ENCODE peak calls at places on chromosome 5, in nine cellular contexts. One of them, this sample, is unnamed.

GRCh38 chr5:145872486-145872885 is 328 bp downstream of the GRXCR2 start:
- DNase-seq in K562: no peak
- DNase-seq in AG10803: no peak
- DNase-seq in brain microvascular endothelial cell: no peak
- DNase-seq in CD8-positive, alpha-beta T cell: no peak
- DNase-seq in endothelial cell: no peak
- DNase-seq in colonic mucosa: peak; percentile 77
- DNase-seq in cardiac muscle cell: no peak
- DNase-seq in activated B cell treated with CpG ODN at 0.5 μM for 24 hours: no peak
- DNase-seq in this sample: no peak

GRCh38 chr5:163104496-163104895 is 332.9 kb upstream of the CCNG1 start:
- DNase-seq in K562: no peak
- DNase-seq in AG10803: no peak
- DNase-seq in brain microvascular endothelial cell: no peak
- DNase-seq in CD8-positive, alpha-beta T cell: no peak
- DNase-seq in endothelial cell: peak; percentile 44
- DNase-seq in colonic mucosa: no peak
- DNase-seq in cardiac muscle cell: no peak
- DNase-seq in activated B cell treated with CpG ODN at 0.5 μM for 24 hours: no peak
- DNase-seq in this sample: no peak

GRCh38 chr5:92991681-92992472 is 589.1 kb downstream of the NR2F1-AS1 start:
- DNase-seq in K562: no peak
- DNase-seq in AG10803: no peak
- DNase-seq in brain microvascular endothelial cell: peak; percentile 32
- DNase-seq in CD8-positive, alpha-beta T cell: no peak
- DNase-seq in endothelial cell: no peak
- DNase-seq in colonic mucosa: no peak
- DNase-seq in cardiac muscle cell: peak; percentile 25
- DNase-seq in activated B cell treated with CpG ODN at 0.5 μM for 24 hours: no peak
- DNase-seq in this sample: no peak

GRCh38 chr5:60395712-60396329 is 304.1 kb downstream of the DEPDC1B start:
- DNase-seq in K562: no peak
- DNase-seq in AG10803: no peak
- DNase-seq in brain microvascular endothelial cell: no peak
- DNase-seq in CD8-positive, alpha-beta T cell: no peak
- DNase-seq in endothelial cell: no peak
- DNase-seq in colonic mucosa: no peak
- DNase-seq in cardiac muscle cell: peak; percentile 2
- DNase-seq in activated B cell treated with CpG ODN at 0.5 μM for 24 hours: no peak
- DNase-seq in this sample: no peak

GRCh38 chr5:155822177-155822576 is 504.8 kb upstream of the SGCD start:
- DNase-seq in K562: no peak
- DNase-seq in AG10803: no peak
- DNase-seq in brain microvascular endothelial cell: no peak
- DNase-seq in CD8-positive, alpha-beta T cell: no peak
- DNase-seq in endothelial cell: no peak
- DNase-seq in colonic mucosa: no peak
- DNase-seq in cardiac muscle cell: no peak
- DNase-seq in activated B cell treated with CpG ODN at 0.5 μM for 24 hours: no peak
- DNase-seq in this sample: no peak

GRCh38 chr5:121408778-121409177 is 442.9 kb upstream of the FTMT start:
- DNase-seq in K562: no peak
- DNase-seq in AG10803: no peak
- DNase-seq in brain microvascular endothelial cell: no peak
- DNase-seq in CD8-positive, alpha-beta T cell: no peak
- DNase-seq in endothelial cell: no peak
- DNase-seq in colonic mucosa: no peak
- DNase-seq in cardiac muscle cell: no peak
- DNase-seq in activated B cell treated with CpG ODN at 0.5 μM for 24 hours: no peak
- DNase-seq in this sample: no peak

GRCh38 chr5:107808671-107809137 is 138.0 kb upstream of the EFNA5 start:
- DNase-seq in K562: no peak
- DNase-seq in AG10803: no peak
- DNase-seq in brain microvascular endothelial cell: no peak
- DNase-seq in CD8-positive, alpha-beta T cell: no peak
- DNase-seq in endothelial cell: peak; percentile 10
- DNase-seq in colonic mucosa: no peak
- DNase-seq in cardiac muscle cell: no peak
- DNase-seq in activated B cell treated with CpG ODN at 0.5 μM for 24 hours: no peak
- DNase-seq in this sample: no peak

GRCh38 chr5:129094087-129094923 is at the start of gene ISOC1:
- DNase-seq in K562: peak; percentile 93
- DNase-seq in AG10803: peak; percentile 84
- DNase-seq in brain microvascular endothelial cell: peak; percentile 71
- DNase-seq in CD8-positive, alpha-beta T cell: peak; percentile 90
- DNase-seq in endothelial cell: peak; percentile 91
- DNase-seq in colonic mucosa: peak; percentile 91
- DNase-seq in cardiac muscle cell: peak; percentile 95
- DNase-seq in activated B cell treated with CpG ODN at 0.5 μM for 24 hours: peak; percentile 89
- DNase-seq in this sample: peak; percentile 96

GRCh38 chr5:65625743-65626142 is 916 bp downstream of the SHLD3 start:
- DNase-seq in K562: peak; percentile 10
- DNase-seq in AG10803: no peak
- DNase-seq in brain microvascular endothelial cell: no peak
- DNase-seq in CD8-positive, alpha-beta T cell: no peak
- DNase-seq in endothelial cell: no peak
- DNase-seq in colonic mucosa: no peak
- DNase-seq in cardiac muscle cell: no peak
- DNase-seq in activated B cell treated with CpG ODN at 0.5 μM for 24 hours: no peak
- DNase-seq in this sample: no peak

GRCh38 chr5:1182633-1183423 is 18.6 kb upstream of the SLC6A19 start:
- DNase-seq in K562: peak; percentile 31
- DNase-seq in AG10803: no peak
- DNase-seq in brain microvascular endothelial cell: no peak
- DNase-seq in CD8-positive, alpha-beta T cell: no peak
- DNase-seq in endothelial cell: no peak
- DNase-seq in colonic mucosa: peak; percentile 78
- DNase-seq in cardiac muscle cell: no peak
- DNase-seq in activated B cell treated with CpG ODN at 0.5 μM for 24 hours: no peak
- DNase-seq in this sample: no peak

GRCh38 chr5:65742565-65743231 is 20.7 kb downstream of the NLN start:
- DNase-seq in K562: peak; percentile 34
- DNase-seq in AG10803: peak; percentile 83
- DNase-seq in brain microvascular endothelial cell: peak; percentile 61
- DNase-seq in CD8-positive, alpha-beta T cell: no peak
- DNase-seq in endothelial cell: peak; percentile 18
- DNase-seq in colonic mucosa: no peak
- DNase-seq in cardiac muscle cell: peak; percentile 81
- DNase-seq in activated B cell treated with CpG ODN at 0.5 μM for 24 hours: no peak
- DNase-seq in this sample: no peak

GRCh38 chr5:151082976-151083651 is 2.3 kb upstream of the TNIP1 start:
- DNase-seq in K562: no peak
- DNase-seq in AG10803: no peak
- DNase-seq in brain microvascular endothelial cell: no peak
- DNase-seq in CD8-positive, alpha-beta T cell: peak; percentile 32
- DNase-seq in endothelial cell: no peak
- DNase-seq in colonic mucosa: peak; percentile 81
- DNase-seq in cardiac muscle cell: no peak
- DNase-seq in activated B cell treated with CpG ODN at 0.5 μM for 24 hours: no peak
- DNase-seq in this sample: no peak

GRCh38 chr5:144142030-144142825 is 28.2 kb downstream of the YIPF5 start:
- DNase-seq in K562: no peak
- DNase-seq in AG10803: peak; percentile 65
- DNase-seq in brain microvascular endothelial cell: peak; percentile 22
- DNase-seq in CD8-positive, alpha-beta T cell: no peak
- DNase-seq in endothelial cell: no peak
- DNase-seq in colonic mucosa: no peak
- DNase-seq in cardiac muscle cell: peak; percentile 65
- DNase-seq in activated B cell treated with CpG ODN at 0.5 μM for 24 hours: no peak
- DNase-seq in this sample: no peak

GRCh38 chr5:123001801-123002200 is 34.7 kb downstream of the PPIC start:
- DNase-seq in K562: no peak
- DNase-seq in AG10803: no peak
- DNase-seq in brain microvascular endothelial cell: no peak
- DNase-seq in CD8-positive, alpha-beta T cell: no peak
- DNase-seq in endothelial cell: no peak
- DNase-seq in colonic mucosa: no peak
- DNase-seq in cardiac muscle cell: no peak
- DNase-seq in activated B cell treated with CpG ODN at 0.5 μM for 24 hours: no peak
- DNase-seq in this sample: no peak

GRCh38 chr5:80654391-80655230 is at the start of the genes DHFR and MSH3:
- DNase-seq in K562: peak; percentile 96
- DNase-seq in AG10803: peak; percentile 87
- DNase-seq in brain microvascular endothelial cell: peak; percentile 69
- DNase-seq in CD8-positive, alpha-beta T cell: peak; percentile 83
- DNase-seq in endothelial cell: peak; percentile 81
- DNase-seq in colonic mucosa: peak; percentile 90
- DNase-seq in cardiac muscle cell: peak; percentile 92
- DNase-seq in activated B cell treated with CpG ODN at 0.5 μM for 24 hours: peak; percentile 79
- DNase-seq in this sample: peak; percentile 92
- TF ChIP-seq CTCF in K562: no peak
- TF ChIP-seq CTCF in AG10803: no peak
- TF ChIP-seq CTCF in brain microvascular endothelial cell: no peak
- TF ChIP-seq CTCF in CD8-positive, alpha-beta T cell: no peak
- TF ChIP-seq CTCF in endothelial cell: no peak
- TF ChIP-seq CTCF in colonic mucosa: no peak
- TF ChIP-seq CTCF in cardiac muscle cell: no peak
- TF ChIP-seq CTCF in activated B cell treated with CpG ODN at 0.5 μM for 24 hours: no peak
- TF ChIP-seq CTCF in this sample: peak; percentile 26

GRCh38 chr5:10607666-10608442 is 44.0 kb downstream of the ANKRD33B start:
- DNase-seq in K562: peak; percentile 41
- DNase-seq in AG10803: peak; percentile 89
- DNase-seq in brain microvascular endothelial cell: peak; percentile 60
- DNase-seq in CD8-positive, alpha-beta T cell: no peak
- DNase-seq in endothelial cell: no peak
- DNase-seq in colonic mucosa: peak; percentile 49
- DNase-seq in cardiac muscle cell: peak; percentile 89
- DNase-seq in activated B cell treated with CpG ODN at 0.5 μM for 24 hours: no peak
- DNase-seq in this sample: no peak
- TF ChIP-seq CTCF in K562: peak; percentile 56
- TF ChIP-seq CTCF in AG10803: peak; percentile 64
- TF ChIP-seq CTCF in brain microvascular endothelial cell: peak; percentile 44
- TF ChIP-seq CTCF in CD8-positive, alpha-beta T cell: no peak
- TF ChIP-seq CTCF in endothelial cell: no peak
- TF ChIP-seq CTCF in colonic mucosa: no peak
- TF ChIP-seq CTCF in cardiac muscle cell: peak; percentile 45
- TF ChIP-seq CTCF in activated B cell treated with CpG ODN at 0.5 μM for 24 hours: no peak
- TF ChIP-seq CTCF in this sample: peak; percentile 21

GRCh38 chr5:149767278-149767550 is 37.1 kb downstream of the PPARGC1B start:
- DNase-seq in K562: no peak
- DNase-seq in AG10803: no peak
- DNase-seq in brain microvascular endothelial cell: no peak
- DNase-seq in CD8-positive, alpha-beta T cell: no peak
- DNase-seq in endothelial cell: no peak
- DNase-seq in colonic mucosa: no peak
- DNase-seq in cardiac muscle cell: no peak
- DNase-seq in activated B cell treated with CpG ODN at 0.5 μM for 24 hours: no peak
- DNase-seq in this sample: no peak

GRCh38 chr5:149762958-149763630 is 33.0 kb downstream of the PPARGC1B start:
- DNase-seq in K562: no peak
- DNase-seq in AG10803: no peak
- DNase-seq in brain microvascular endothelial cell: no peak
- DNase-seq in CD8-positive, alpha-beta T cell: no peak
- DNase-seq in endothelial cell: no peak
- DNase-seq in colonic mucosa: no peak
- DNase-seq in cardiac muscle cell: no peak
- DNase-seq in activated B cell treated with CpG ODN at 0.5 μM for 24 hours: no peak
- DNase-seq in this sample: no peak

GRCh38 chr5:149766460-149767277 is 36.6 kb downstream of the PPARGC1B start:
- DNase-seq in K562: no peak
- DNase-seq in AG10803: no peak
- DNase-seq in brain microvascular endothelial cell: no peak
- DNase-seq in CD8-positive, alpha-beta T cell: no peak
- DNase-seq in endothelial cell: no peak
- DNase-seq in colonic mucosa: no peak
- DNase-seq in cardiac muscle cell: no peak
- DNase-seq in activated B cell treated with CpG ODN at 0.5 μM for 24 hours: no peak
- DNase-seq in this sample: no peak

GRCh38 chr5:149764086-149764485 is 34.0 kb downstream of the PPARGC1B start:
- DNase-seq in K562: no peak
- DNase-seq in AG10803: no peak
- DNase-seq in brain microvascular endothelial cell: no peak
- DNase-seq in CD8-positive, alpha-beta T cell: no peak
- DNase-seq in endothelial cell: no peak
- DNase-seq in colonic mucosa: no peak
- DNase-seq in cardiac muscle cell: no peak
- DNase-seq in activated B cell treated with CpG ODN at 0.5 μM for 24 hours: no peak
- DNase-seq in this sample: no peak

DNA sequence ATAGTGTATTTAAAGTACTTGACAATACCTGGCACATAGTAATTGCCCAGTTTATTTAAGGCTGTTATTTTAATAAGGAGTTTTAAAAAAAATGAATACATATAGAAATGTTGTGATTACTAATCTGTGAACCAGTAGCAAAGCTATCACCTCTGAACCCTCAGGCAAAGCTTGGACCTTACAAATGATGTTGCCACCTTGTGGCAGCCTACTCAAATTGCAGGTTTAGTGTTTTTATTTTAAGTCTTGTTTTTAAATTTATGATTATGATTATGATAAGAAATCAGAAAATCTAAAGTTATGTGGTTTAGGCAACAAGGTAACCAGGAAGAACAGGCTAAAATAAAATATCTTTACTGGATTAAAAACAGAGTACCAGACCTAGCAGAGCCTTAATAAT is 35.8 kb downstream of the PPARGC1B start:
- DNase-seq in K562: peak; percentile 71
- DNase-seq in AG10803: no peak
- DNase-seq in brain microvascular endothelial cell: no peak
- DNase-seq in CD8-positive, alpha-beta T cell: no peak
- DNase-seq in endothelial cell: no peak
- DNase-seq in colonic mucosa: no peak
- DNase-seq in cardiac muscle cell: no peak
- DNase-seq in activated B cell treated with CpG ODN at 0.5 μM for 24 hours: no peak
- DNase-seq in this sample: no peak
- TF ChIP-seq CTCF in K562: peak; percentile 59
- TF ChIP-seq CTCF in AG10803: peak; percentile 13
- TF ChIP-seq CTCF in brain microvascular endothelial cell: peak; percentile 48
- TF ChIP-seq CTCF in CD8-positive, alpha-beta T cell: peak; percentile 14
- TF ChIP-seq CTCF in endothelial cell: peak; percentile 89
- TF ChIP-seq CTCF in colonic mucosa: peak; percentile 21
- TF ChIP-seq CTCF in cardiac muscle cell: peak; percentile 22
- TF ChIP-seq CTCF in activated B cell treated with CpG ODN at 0.5 μM for 24 hours: no peak
- TF ChIP-seq CTCF in this sample: peak; percentile 38

DNA sequence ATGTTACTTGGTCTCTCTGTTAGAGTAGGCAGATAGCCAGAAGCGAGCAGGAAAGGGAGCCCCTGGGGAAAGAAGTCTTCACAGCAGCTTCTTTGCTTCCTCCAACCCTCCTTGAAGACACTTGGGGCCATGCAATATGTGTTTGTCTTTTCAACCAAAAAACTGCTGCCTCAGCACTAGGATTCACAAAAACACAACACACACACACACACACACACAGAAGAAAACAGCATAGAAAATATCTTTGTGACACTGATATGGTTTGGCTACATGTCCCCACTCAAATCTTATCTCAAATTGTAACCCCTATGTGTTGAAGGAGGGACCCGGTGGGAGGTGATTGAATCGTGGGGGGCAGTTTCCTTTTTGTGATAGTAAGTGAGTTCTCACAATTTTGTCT is 133.3 kb downstream of the CDH12 start:
- DNase-seq in K562: no peak
- DNase-seq in AG10803: no peak
- DNase-seq in brain microvascular endothelial cell: no peak
- DNase-seq in CD8-positive, alpha-beta T cell: no peak
- DNase-seq in endothelial cell: no peak
- DNase-seq in colonic mucosa: no peak
- DNase-seq in cardiac muscle cell: no peak
- DNase-seq in activated B cell treated with CpG ODN at 0.5 μM for 24 hours: no peak
- DNase-seq in this sample: no peak
- TF ChIP-seq CTCF in K562: no peak
- TF ChIP-seq CTCF in AG10803: no peak
- TF ChIP-seq CTCF in brain microvascular endothelial cell: no peak
- TF ChIP-seq CTCF in CD8-positive, alpha-beta T cell: no peak
- TF ChIP-seq CTCF in endothelial cell: no peak
- TF ChIP-seq CTCF in colonic mucosa: no peak
- TF ChIP-seq CTCF in cardiac muscle cell: no peak
- TF ChIP-seq CTCF in activated B cell treated with CpG ODN at 0.5 μM for 24 hours: no peak
- TF ChIP-seq CTCF in this sample: no peak

GRCh38 chr5:172646716-172647285 is 5.7 kb downstream of the NEURL1B start:
- DNase-seq in K562: peak; percentile 44
- DNase-seq in AG10803: no peak
- DNase-seq in brain microvascular endothelial cell: peak; percentile 36
- DNase-seq in CD8-positive, alpha-beta T cell: no peak
- DNase-seq in endothelial cell: peak; percentile 47
- DNase-seq in colonic mucosa: peak; percentile 49
- DNase-seq in cardiac muscle cell: peak; percentile 54
- DNase-seq in activated B cell treated with CpG ODN at 0.5 μM for 24 hours: no peak
- DNase-seq in this sample: no peak
- TF ChIP-seq CTCF in K562: peak; percentile 55
- TF ChIP-seq CTCF in AG10803: peak; percentile 34
- TF ChIP-seq CTCF in brain microvascular endothelial cell: peak; percentile 66
- TF ChIP-seq CTCF in CD8-positive, alpha-beta T cell: no peak
- TF ChIP-seq CTCF in endothelial cell: peak; percentile 19
- TF ChIP-seq CTCF in colonic mucosa: peak; percentile 33
- TF ChIP-seq CTCF in cardiac muscle cell: peak; percentile 47
- TF ChIP-seq CTCF in activated B cell treated with CpG ODN at 0.5 μM for 24 hours: no peak
- TF ChIP-seq CTCF in this sample: peak; percentile 41